ENCODE peak calls at places on chromosomes 1 and 21, in nine cellular contexts. One of them, this sample, is unnamed.

GRCh38 chr1:24830680-24831272 is 85.5 kb downstream of the CLIC4 start:
- DNase-seq in retinal pigment epithelial cell: no peak
- DNase-seq in RWPE2: no peak
- DNase-seq in GM04503: no peak
- DNase-seq in NCI-H1105: peak
- DNase-seq in nephron progenitor cell: no peak
- DNase-seq in stromal cell of bone marrow: peak
- DNase-seq in mammary epithelial cell: peak
- DNase-seq in astrocyte of the spinal cord: peak
- DNase-seq in this sample: peak

GRCh38 chr21:37970548-37970947 is 54.3 kb upstream of the KCNJ6 start:
- DNase-seq in astrocyte of the spinal cord: no peak
- DNase-seq in nephron progenitor cell: no peak
- DNase-seq in NCI-H1105: no peak
- DNase-seq in mammary epithelial cell: no peak
- DNase-seq in stromal cell of bone marrow: no peak
- DNase-seq in RWPE2: no peak
- DNase-seq in retinal pigment epithelial cell: no peak
- DNase-seq in GM04503: no peak
- DNase-seq in this sample: no peak

GRCh38 chr1:19453843-19454242 is 31.5 kb downstream of the CAPZB start:
- DNase-seq in retinal pigment epithelial cell: no peak
- DNase-seq in GM04503: no peak
- DNase-seq in stromal cell of bone marrow: no peak
- DNase-seq in nephron progenitor cell: no peak
- DNase-seq in NCI-H1105: no peak
- DNase-seq in astrocyte of the spinal cord: no peak
- DNase-seq in mammary epithelial cell: no peak
- DNase-seq in RWPE2: no peak
- DNase-seq in this sample: peak

GRCh38 chr1:203682401-203683383 is 56.1 kb downstream of the ATP2B4 start:
- DNase-seq in retinal pigment epithelial cell: no peak
- DNase-seq in stromal cell of bone marrow: no peak
- DNase-seq in mammary epithelial cell: no peak
- DNase-seq in NCI-H1105: no peak
- DNase-seq in nephron progenitor cell: no peak
- DNase-seq in astrocyte of the spinal cord: no peak
- DNase-seq in GM04503: no peak
- DNase-seq in RWPE2: no peak
- DNase-seq in this sample: no peak

GRCh38 chr1:46341222-46342083 is 846 bp downstream of the NSUN4 start:
- DNase-seq in retinal pigment epithelial cell: no peak
- DNase-seq in nephron progenitor cell: peak
- DNase-seq in astrocyte of the spinal cord: no peak
- DNase-seq in NCI-H1105: no peak
- DNase-seq in GM04503: no peak
- DNase-seq in mammary epithelial cell: no peak
- DNase-seq in RWPE2: no peak
- DNase-seq in stromal cell of bone marrow: no peak
- DNase-seq in this sample: no peak

GRCh38 chr1:227898502-227899140 is 49.1 kb downstream of the WNT9A start:
- DNase-seq in GM04503: no peak
- DNase-seq in nephron progenitor cell: no peak
- DNase-seq in stromal cell of bone marrow: no peak
- DNase-seq in retinal pigment epithelial cell: no peak
- DNase-seq in astrocyte of the spinal cord: no peak
- DNase-seq in RWPE2: peak
- DNase-seq in NCI-H1105: no peak
- DNase-seq in mammary epithelial cell: no peak
- DNase-seq in this sample: no peak

GRCh38 chr1:22379566-22379965 is 72.1 kb upstream of the ZBTB40 start:
- DNase-seq in nephron progenitor cell: no peak
- DNase-seq in mammary epithelial cell: no peak
- DNase-seq in RWPE2: no peak
- DNase-seq in NCI-H1105: no peak
- DNase-seq in stromal cell of bone marrow: no peak
- DNase-seq in GM04503: peak
- DNase-seq in astrocyte of the spinal cord: no peak
- DNase-seq in retinal pigment epithelial cell: no peak
- DNase-seq in this sample: no peak

GRCh38 chr1:3599286-3599811 is 12.0 kb downstream of the MEGF6 start:
- DNase-seq in mammary epithelial cell: no peak
- DNase-seq in astrocyte of the spinal cord: no peak
- DNase-seq in RWPE2: no peak
- DNase-seq in GM04503: no peak
- DNase-seq in stromal cell of bone marrow: no peak
- DNase-seq in NCI-H1105: no peak
- DNase-seq in nephron progenitor cell: no peak
- DNase-seq in retinal pigment epithelial cell: no peak
- DNase-seq in this sample: no peak

GRCh38 chr21:45543371-45543709 is 1.1 kb upstream of the SLC19A1 start:
- DNase-seq in GM04503: no peak
- DNase-seq in retinal pigment epithelial cell: no peak
- DNase-seq in stromal cell of bone marrow: no peak
- DNase-seq in NCI-H1105: no peak
- DNase-seq in astrocyte of the spinal cord: no peak
- DNase-seq in mammary epithelial cell: no peak
- DNase-seq in RWPE2: peak
- DNase-seq in nephron progenitor cell: no peak
- DNase-seq in this sample: no peak

GRCh38 chr1:233721003-233721595 is 107.2 kb downstream of the KCNK1 start:
- DNase-seq in GM04503: no peak
- DNase-seq in mammary epithelial cell: peak
- DNase-seq in RWPE2: no peak
- DNase-seq in NCI-H1105: no peak
- DNase-seq in stromal cell of bone marrow: no peak
- DNase-seq in astrocyte of the spinal cord: no peak
- DNase-seq in retinal pigment epithelial cell: no peak
- DNase-seq in nephron progenitor cell: no peak
- DNase-seq in this sample: no peak

GRCh38 chr1:226863446-226863845 is 7.0 kb upstream of the PSEN2 start:
- DNase-seq in stromal cell of bone marrow: peak
- DNase-seq in RWPE2: no peak
- DNase-seq in NCI-H1105: no peak
- DNase-seq in nephron progenitor cell: no peak
- DNase-seq in mammary epithelial cell: peak
- DNase-seq in astrocyte of the spinal cord: peak
- DNase-seq in retinal pigment epithelial cell: no peak
- DNase-seq in GM04503: peak
- DNase-seq in this sample: no peak

GRCh38 chr1:64750092-64750491 is 5.2 kb downstream of the RAVER2 start:
- DNase-seq in RWPE2: no peak
- DNase-seq in astrocyte of the spinal cord: no peak
- DNase-seq in nephron progenitor cell: no peak
- DNase-seq in GM04503: no peak
- DNase-seq in stromal cell of bone marrow: no peak
- DNase-seq in retinal pigment epithelial cell: no peak
- DNase-seq in mammary epithelial cell: no peak
- DNase-seq in NCI-H1105: no peak
- DNase-seq in this sample: no peak